ENCODE peak calls at places on chromosomes 3 and 15, in six cellular contexts. S is IMR-90, U is fibroblast of lung, R is pancreas, I is PC-3, L is neural progenitor cell. G is an unnamed sample.

GRCh38 chr15:40064231-40064894 is 25.4 kb upstream of the SRP14 start:
- DNase-seq in S (peak), U (no peak), R (no peak), I (peak), L (no peak), G (no peak)

GRCh38 chr3:134239538-134239937 is 11.1 kb downstream of the RYK start:
- DNase-seq in S (peak), U (no peak), R (no peak), I (peak), L (no peak), G (no peak)

GRCh38 chr15:32979710-32980109 is 214.8 kb downstream of the FMN1 start:
- DNase-seq in S (peak), U (peak), R (no peak), I (peak), L (peak), G (no peak)

GRCh38 chr3:38039899-38040261 is 872 bp downstream of the DLEC1 start:
- DNase-seq in S (peak), U (peak), R (no peak), I (no peak), L (peak), G (peak)

GRCh38 chr15:51672100-51672731 is 9.1 kb upstream of the SCG3 start:
- DNase-seq in S (no peak), U (no peak), R (no peak), I (no peak), L (peak), G (no peak)

GRCh38 chr3:52831500-52832301 is 1.2 kb upstream of the ITIH4 start:
- DNase-seq in S (peak), U (peak), R (peak), I (peak), L (no peak), G (peak)

GRCh38 chr3:131326307-131326706 is 55.3 kb upstream of the NUDT16 start:
- DNase-seq in S (no peak), U (no peak), R (no peak), I (peak), L (no peak), G (no peak)

GRCh38 chr15:57554063-57554820 is 37.5 kb upstream of the MYZAP start:
- DNase-seq in S (no peak), U (no peak), R (no peak), I (no peak), L (peak), G (no peak)

GRCh38 chr3:136193273-136194043 is 2.7 kb downstream of the MSL2 start:
- DNase-seq in S (no peak), U (peak), R (no peak), I (peak), L (no peak), G (no peak)

GRCh38 chr15:83248151-83248851 is 36.2 kb downstream of the BNC1 start:
- DNase-seq in S (peak), U (peak), R (no peak), I (peak), L (peak), G (no peak)

GRCh38 chr15:47364671-47365141 is 352.6 kb upstream of the SEMA6D start:
- DNase-seq in S (no peak), U (no peak), R (no peak), I (no peak), L (peak), G (no peak)

GRCh38 chr15:72782993-72783562 is 480 bp downstream of the ADPGK start:
- DNase-seq in S (peak), U (peak), R (no peak), I (peak), L (no peak), G (peak)

GRCh38 chr3:2661078-2661477 is 449.1 kb downstream of the IL5RA start:
- DNase-seq in S (peak), U (peak), R (no peak), I (no peak), L (no peak), G (no peak)

GRCh38 chr3:166052440-166052839 is 215.2 kb upstream of the BCHE start:
- DNase-seq in S (no peak), U (no peak), R (no peak), I (peak), L (peak), G (no peak)

GRCh38 chr3:52444860-52445793 is at the start of gene SEMA3G:
- DNase-seq in S (peak), U (peak), R (peak), I (peak), L (peak), G (no peak)

GRCh38 chr3:45125550-45126026 is 20.6 kb downstream of the CDCP1 start:
- DNase-seq in S (no peak), U (no peak), R (peak), I (peak), L (no peak), G (no peak)

GRCh38 chr15:99090011-99090699 is 14.7 kb upstream of the SYNM start:
- DNase-seq in S (peak), U (no peak), R (no peak), I (no peak), L (no peak), G (no peak)

GRCh38 chr15:90105521-90105920 is 3.3 kb upstream of the IDH2 start:
- DNase-seq in S (no peak), U (no peak), R (no peak), I (no peak), L (no peak), G (no peak)

GRCh38 chr15:63672775-63673174 is 75.6 kb downstream of the FBXL22 start:
- DNase-seq in S (no peak), U (no peak), R (no peak), I (no peak), L (no peak), G (no peak)

GRCh38 chr15:63669074-63669473 is 71.9 kb downstream of the FBXL22 start:
- DNase-seq in S (no peak), U (no peak), R (no peak), I (no peak), L (no peak), G (no peak)

GRCh38 chr15:63663906-63664305 is 66.7 kb downstream of the FBXL22 start:
- DNase-seq in S (peak), U (no peak), R (no peak), I (no peak), L (no peak), G (no peak)

GRCh38 chr15:63672369-63672768 is 75.2 kb downstream of the FBXL22 start:
- DNase-seq in S (no peak), U (no peak), R (no peak), I (no peak), L (no peak), G (no peak)

DNA sequence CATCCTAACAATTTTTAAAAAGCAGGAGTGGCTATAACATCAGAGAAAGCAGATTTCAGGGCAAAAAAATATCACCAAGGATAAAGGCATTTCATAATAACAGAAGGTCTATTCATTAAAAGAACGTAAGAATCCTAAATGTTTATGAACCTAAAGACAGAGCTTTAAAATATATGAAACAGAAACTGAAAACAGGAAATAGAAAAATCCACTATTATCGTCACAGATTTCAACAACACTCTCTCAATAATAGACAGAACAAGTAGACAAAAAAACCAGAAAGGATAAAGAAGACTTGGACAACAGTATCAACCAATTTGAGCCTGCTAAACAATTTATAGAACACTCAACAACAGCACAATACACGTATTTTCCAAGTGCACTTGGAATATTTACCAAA is 71.4 kb downstream of the FBXL22 start:
- DNase-seq in S (no peak), U (no peak), R (no peak), I (no peak), L (no peak), G (no peak)
- H3K27ac ChIP-seq in S (no peak), U (no peak), R (no peak), I (no peak), L (no peak), G (no peak)

GRCh38 chr3:129595544-129596193 is 10.8 kb downstream of the PLXND1 start:
- DNase-seq in S (no peak), U (no peak), R (no peak), I (no peak), L (no peak), G (no peak)
- H3K4me3 ChIP-seq in S (no peak), U (no peak), R (no peak), I (no peak), L (no peak), G (peak)

GRCh38 chr3:148079370-148079769 is 618.3 kb upstream of the AGTR1 start:
- DNase-seq in S (no peak), U (peak), R (no peak), I (no peak), L (peak), G (peak)
- H3K27ac ChIP-seq in S (no peak), U (no peak), R (no peak), I (no peak), L (no peak), G (no peak)

DNA sequence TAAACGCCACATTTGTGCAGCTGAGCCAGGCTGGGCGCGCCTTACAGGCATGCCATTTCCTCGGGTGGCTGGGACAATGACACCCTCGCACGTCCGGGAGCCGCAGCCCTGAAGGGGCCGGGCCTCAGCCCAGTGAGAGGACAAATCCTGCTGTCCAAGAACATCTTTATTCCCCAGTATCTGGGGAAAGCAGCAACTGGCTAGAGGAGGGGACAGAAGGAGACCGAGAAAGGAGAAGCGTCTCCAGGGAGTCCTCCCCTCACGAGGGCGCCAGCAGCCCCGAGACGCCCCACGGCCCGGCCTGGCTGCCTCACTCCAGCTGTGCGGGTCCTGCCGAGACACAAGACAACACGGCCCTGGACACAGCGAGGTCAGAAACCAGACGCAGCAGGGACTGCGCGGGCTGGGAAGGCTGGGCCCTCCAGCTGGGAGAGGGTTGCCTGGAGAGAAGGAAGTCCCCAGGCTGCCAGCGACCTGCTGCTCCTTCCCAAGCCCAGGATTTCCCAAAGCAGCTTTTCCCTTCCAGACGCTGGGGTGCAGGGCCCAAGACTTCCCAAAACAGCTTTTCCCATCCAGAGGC is 130.2 kb downstream of the CHSY1 start:
- DNase-seq in S (peak), U (peak), R (peak), I (peak), L (peak), G (no peak)
- H3K4me3 ChIP-seq in S (peak), U (no peak), R (peak), I (peak), L (no peak), G (no peak)

DNA sequence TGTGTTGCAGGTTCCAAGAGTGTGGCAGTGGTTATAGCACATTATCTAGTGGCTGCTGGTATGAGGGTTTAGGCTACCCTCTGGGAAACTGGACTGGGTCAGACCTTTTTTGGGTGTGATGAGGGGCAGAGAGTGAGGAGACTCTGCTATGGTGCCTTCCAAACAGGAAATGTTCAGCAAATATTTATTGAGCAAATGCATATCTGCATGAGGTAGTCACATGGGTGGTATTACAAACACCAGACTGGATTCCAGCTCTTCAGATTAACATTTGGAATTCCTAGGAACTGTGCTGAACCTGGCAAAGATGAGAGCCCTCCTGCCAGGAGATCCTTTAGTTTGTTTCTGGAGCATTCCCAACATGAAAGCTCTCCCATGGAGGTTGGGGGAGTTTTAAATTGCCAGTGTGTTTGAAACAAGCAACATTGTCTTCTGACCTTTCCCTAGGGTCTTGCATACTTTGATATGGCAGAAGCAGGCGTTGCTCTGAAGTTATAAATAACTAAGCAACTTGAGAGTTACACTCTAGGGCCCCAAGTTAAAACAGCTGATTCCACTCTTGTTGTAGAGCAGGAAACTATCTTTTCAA is 341.2 kb upstream of the C2CD4B start:
- DNase-seq in S (peak), U (peak), R (peak), I (peak), L (peak), G (no peak)
- H3K27ac ChIP-seq in S (peak), U (peak), R (peak), I (no peak), L (no peak), G (no peak)